ENCODE peak calls at places on chromosomes 3 and 15, in ten cellular contexts. R, U, P, V, L, Q, D, J, N and K are unnamed samples. For H3K4me1, the result is how much of the 10 kb centered on the place peaks cover.

GRCh38 chr3:114221165-114221880 is 16.1 kb downstream of the ZNF80 start:
- DNase-seq in R (no peak), D (peak), P (no peak), J (no peak), V (peak), Q (no peak), U (no peak), N (no peak), L (no peak), K (no peak)

GRCh38 chr3:128547368-128547987 is 54.5 kb upstream of the GATA2 start:
- DNase-seq in D (no peak), V (no peak), L (no peak), N (no peak), R (no peak), P (peak), Q (peak), J (no peak), U (no peak), K (peak)

GRCh38 chr3:129627350-129628168 is 21.1 kb upstream of the PLXND1 start:
- DNase-seq in R (peak), U (peak), L (no peak), D (peak), Q (peak), V (peak), J (peak), N (no peak), P (no peak), K (peak)

GRCh38 chr3:54168451-54168850 is 46.1 kb downstream of the CACNA2D3 start:
- DNase-seq in J (no peak), Q (no peak), P (no peak), D (no peak), U (no peak), N (no peak), R (no peak), V (no peak), L (no peak), K (no peak)

GRCh38 chr3:171838218-171838720 is 4.9 kb upstream of the TMEM212 start:
- DNase-seq in Q (peak), U (peak), V (no peak), D (peak), J (peak), L (no peak), R (no peak), P (no peak), N (peak), K (peak)

GRCh38 chr3:30368978-30369377 is 237.4 kb upstream of the TGFBR2 start:
- DNase-seq in Q (peak), N (no peak), R (no peak), D (no peak), L (no peak), P (no peak), J (no peak), U (no peak), V (no peak), K (no peak)

GRCh38 chr3:59981377-59981776 is 931.6 kb upstream of the CFAP20DC start:
- DNase-seq in L (no peak), R (no peak), D (no peak), J (no peak), V (no peak), Q (no peak), N (no peak), P (no peak), U (no peak), K (no peak)

GRCh38 chr15:91308855-91309254 is 208.8 kb downstream of the SV2B start:
- DNase-seq in U (no peak), R (no peak), L (no peak), N (no peak), D (no peak), Q (no peak), J (no peak), V (no peak), P (no peak), K (no peak)

GRCh38 chr3:170753421-170754344 is 116.3 kb downstream of the RPL22L1 start:
- DNase-seq in Q (peak), J (no peak), R (no peak), V (no peak), P (no peak), D (no peak), L (no peak), N (no peak), U (no peak), K (no peak)

GRCh38 chr15:66107070-66107469 is 146.5 kb downstream of the MEGF11 start:
- DNase-seq in R (no peak), L (peak), Q (no peak), P (no peak), V (no peak), D (no peak), U (no peak), N (no peak), J (no peak), K (no peak)

GRCh38 chr15:72231847-72232461 is 964 bp upstream of the PKM start:
- DNase-seq in L (no peak), R (peak), U (no peak), N (peak), V (peak), D (peak), J (no peak), P (peak), Q (peak), K (no peak)

GRCh38 chr15:40307421-40308165 is at the start of gene PLCB2:
- DNase-seq in R (no peak), V (peak), J (no peak), Q (no peak), N (no peak), P (peak), D (peak), U (no peak), L (no peak), K (no peak)

GRCh38 chr3:188264231-188265213 is 110.6 kb downstream of the LPP start:
- DNase-seq in V (no peak), N (no peak), D (no peak), R (no peak), J (peak), Q (peak), L (no peak), U (peak), P (no peak), K (no peak)

DNA sequence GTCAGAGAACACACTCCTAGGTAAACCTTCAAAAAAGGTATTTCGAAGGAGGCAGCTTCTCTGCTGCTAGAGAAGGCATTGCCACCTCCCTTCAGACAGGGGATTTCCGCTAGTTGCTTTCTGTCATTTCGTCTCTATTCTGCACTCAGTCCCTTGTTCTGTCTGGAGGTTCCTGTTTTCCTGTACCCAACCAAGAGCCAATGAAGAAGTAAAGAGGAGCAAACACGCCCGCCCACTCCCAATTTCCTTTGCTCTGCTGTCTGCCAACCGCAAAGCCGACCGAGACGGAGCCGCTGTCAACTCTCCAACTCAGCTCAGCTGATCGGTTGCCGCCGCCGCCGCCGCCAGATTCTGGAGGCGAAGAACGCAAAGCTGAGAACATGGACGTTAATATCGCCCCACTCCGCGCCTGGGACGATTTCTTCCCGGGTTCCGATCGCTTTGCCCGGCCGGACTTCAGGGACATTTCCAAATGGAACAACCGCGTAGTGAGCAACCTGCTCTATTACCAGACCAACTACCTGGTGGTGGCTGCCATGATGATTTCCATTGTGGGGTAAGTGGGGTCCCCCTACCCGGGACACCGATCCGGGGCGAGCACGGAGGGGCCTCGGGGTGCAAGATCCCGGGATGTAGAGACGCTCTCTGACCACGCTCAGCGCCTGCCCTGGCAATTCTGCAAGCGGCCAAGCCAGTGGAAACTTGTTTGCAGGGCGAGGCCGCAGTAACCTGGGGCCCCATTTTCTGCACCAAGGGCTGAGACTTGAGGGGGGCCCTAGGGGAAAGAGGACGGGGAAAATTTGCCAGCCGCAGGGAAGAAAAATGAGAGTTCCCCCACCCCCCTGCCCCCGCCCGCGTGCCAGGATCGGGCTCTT is at the start of gene ARL6IP5:
- DNase-seq in P (peak), D (peak), U (peak), N (peak), Q (peak), V (peak), L (peak), R (peak), J (peak), K (peak)
- TF ChIP-seq POLR2A in P (peak), D (peak), U (no peak), N (peak), Q (no peak), V (peak), L (no peak), R (peak), J (peak), K (no peak)

GRCh38 chr15:25789206-25789605 is 73.9 kb downstream of the ATP10A start:
- DNase-seq in N (no peak), V (peak), L (no peak), Q (peak), D (no peak), J (peak), P (no peak), R (no peak), U (peak), K (no peak)

GRCh38 chr15:25790003-25790660 is 73.0 kb downstream of the ATP10A start:
- DNase-seq in N (no peak), Q (peak), D (peak), J (peak), R (no peak), V (peak), P (no peak), L (no peak), U (peak), K (peak)

GRCh38 chr15:25787381-25787780 is 75.7 kb downstream of the ATP10A start:
- DNase-seq in L (no peak), U (no peak), R (no peak), D (no peak), Q (peak), J (no peak), P (no peak), N (no peak), V (no peak), K (peak)

GRCh38 chr15:25787855-25788521 is 75.1 kb downstream of the ATP10A start:
- DNase-seq in Q (peak), D (peak), V (peak), R (no peak), N (no peak), U (peak), L (no peak), J (no peak), P (no peak), K (no peak)

DNA sequence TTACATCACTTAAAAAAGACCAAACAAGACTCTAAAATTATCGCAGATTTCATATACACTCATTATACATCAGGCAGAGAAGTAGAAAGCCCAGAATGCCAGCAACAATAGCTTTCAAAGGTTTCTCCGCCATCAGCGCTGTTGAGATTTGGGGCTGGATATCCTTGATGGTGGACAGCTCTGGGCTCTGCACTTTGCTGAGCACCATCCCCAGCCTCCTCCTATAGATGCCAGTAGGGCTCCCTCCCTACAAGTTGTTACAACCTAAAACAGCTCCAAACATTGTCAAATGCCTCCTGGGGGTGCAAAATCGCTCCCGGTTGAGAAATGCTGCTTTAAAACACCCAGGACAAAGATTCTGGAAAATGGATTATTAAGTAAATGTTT is 73.5 kb downstream of the ATP10A start:
- DNase-seq in L (no peak), R (no peak), U (no peak), N (no peak), J (no peak), Q (no peak), V (no peak), D (no peak), P (no peak), K (no peak)
- H3K4me1 ChIP-seq in L (under half), R (under half), U (under half), N (under half), J (under half), Q (under half), V (under half), D (under half), P (under half), K (half or more)

GRCh38 chr3:71726106-71726505 is 904 bp upstream of the EIF4E3 start:
- DNase-seq in L (no peak), P (no peak), N (no peak), R (no peak), U (no peak), Q (no peak), V (peak), D (peak), J (no peak), K (no peak)

GRCh38 chr3:71724584-71725278 is 471 bp downstream of the EIF4E3 start:
- DNase-seq in N (peak), D (peak), R (no peak), J (peak), L (no peak), V (peak), Q (no peak), U (peak), P (no peak), K (no peak)

GRCh38 chr3:71725279-71725991 is at the start of gene EIF4E3:
- DNase-seq in D (peak), P (peak), L (no peak), Q (peak), N (peak), R (no peak), J (peak), U (peak), V (peak), K (no peak)

GRCh38 chr3:71732637-71733036 is 7.4 kb upstream of the EIF4E3 start:
- DNase-seq in L (no peak), N (no peak), Q (no peak), P (no peak), V (no peak), R (no peak), D (no peak), J (no peak), U (no peak), K (no peak)

DNA sequence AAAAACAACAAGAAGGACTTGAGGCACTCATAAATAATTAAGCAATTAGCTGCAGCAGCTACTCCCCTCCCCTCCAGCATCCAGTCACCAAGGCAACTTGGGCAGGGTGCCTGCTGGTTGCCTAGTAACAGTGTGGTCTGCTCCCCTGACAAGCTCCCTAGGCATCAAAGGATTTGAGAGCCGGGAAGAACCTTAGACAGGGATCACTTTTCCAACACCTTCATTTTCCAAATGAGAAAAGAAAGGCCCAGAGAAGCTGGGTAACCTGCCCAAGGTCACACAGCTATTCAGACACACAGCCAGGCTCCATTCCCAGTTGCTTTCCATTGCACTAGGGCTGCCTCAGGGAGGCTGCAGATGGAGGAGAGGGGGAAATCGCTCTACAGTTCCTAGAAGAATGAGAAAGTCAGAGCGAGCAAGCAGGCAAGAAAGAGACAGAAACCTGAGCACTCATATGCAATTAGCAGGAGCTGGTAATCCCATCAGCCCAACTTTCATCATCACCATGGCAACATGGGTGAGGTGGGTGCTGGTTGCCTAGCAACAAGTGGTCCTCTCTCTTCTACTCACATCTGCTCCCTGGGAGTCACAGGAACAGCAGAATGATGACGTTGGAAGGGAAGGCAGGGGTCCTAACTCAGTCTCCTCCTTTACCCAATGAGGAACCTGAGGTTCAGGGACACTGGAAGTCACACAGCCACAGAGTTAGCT is 3.6 kb upstream of the EIF4E3 start:
- DNase-seq in U (no peak), V (no peak), N (no peak), J (no peak), P (peak), L (no peak), R (no peak), Q (no peak), D (no peak), K (no peak)
- H3K27ac ChIP-seq in U (no peak), V (no peak), N (no peak), J (no peak), P (no peak), L (no peak), R (no peak), Q (no peak), D (no peak), K (no peak)

GRCh38 chr15:68210409-68210756 is 5.3 kb upstream of the CALML4 start:
- DNase-seq in L (peak), U (no peak), N (no peak), R (no peak), J (no peak), V (no peak), D (no peak), P (no peak), Q (no peak), K (peak)
- TF ChIP-seq POLR2A in L (no peak), U (no peak), N (no peak), R (no peak), J (no peak), V (no peak), D (no peak), P (no peak), Q (no peak), K (no peak)

DNA sequence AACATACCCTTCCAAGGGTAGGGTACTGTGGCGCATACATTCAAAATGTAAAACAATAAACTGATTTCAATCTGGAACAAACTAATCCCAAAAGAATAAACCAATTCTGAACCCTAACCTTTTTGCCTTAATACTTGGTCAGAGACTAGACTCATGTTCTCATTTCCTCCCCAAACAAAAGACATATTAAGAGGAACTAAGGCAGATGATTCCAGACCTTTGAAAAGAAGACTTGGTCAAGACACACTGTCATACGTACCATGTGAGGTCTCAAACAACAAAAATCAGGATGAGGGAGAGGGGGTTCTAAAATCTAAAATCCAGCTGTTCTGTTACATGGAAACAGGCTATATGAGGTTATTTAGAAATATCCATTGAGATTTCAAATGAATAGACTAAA is 102.0 kb downstream of the RFTN1 start:
- DNase-seq in V (no peak), R (no peak), Q (no peak), J (no peak), P (no peak), U (no peak), N (no peak), L (no peak), D (no peak), K (no peak)
- H3K4me1 ChIP-seq in V (under half), R (under half), Q (under half), J (under half), P (under half), U (under half), N (under half), L (under half), D (under half), K (under half)

GRCh38 chr15:89136084-89136806 is 48.0 kb downstream of the ABHD2 start:
- DNase-seq in U (no peak), V (no peak), P (no peak), L (no peak), N (no peak), D (no peak), J (no peak), Q (no peak), R (no peak), K (no peak)
- H3K27ac ChIP-seq in U (no peak), V (peak), P (no peak), L (peak), N (peak), D (peak), J (peak), Q (no peak), R (peak), K (peak)

DNA sequence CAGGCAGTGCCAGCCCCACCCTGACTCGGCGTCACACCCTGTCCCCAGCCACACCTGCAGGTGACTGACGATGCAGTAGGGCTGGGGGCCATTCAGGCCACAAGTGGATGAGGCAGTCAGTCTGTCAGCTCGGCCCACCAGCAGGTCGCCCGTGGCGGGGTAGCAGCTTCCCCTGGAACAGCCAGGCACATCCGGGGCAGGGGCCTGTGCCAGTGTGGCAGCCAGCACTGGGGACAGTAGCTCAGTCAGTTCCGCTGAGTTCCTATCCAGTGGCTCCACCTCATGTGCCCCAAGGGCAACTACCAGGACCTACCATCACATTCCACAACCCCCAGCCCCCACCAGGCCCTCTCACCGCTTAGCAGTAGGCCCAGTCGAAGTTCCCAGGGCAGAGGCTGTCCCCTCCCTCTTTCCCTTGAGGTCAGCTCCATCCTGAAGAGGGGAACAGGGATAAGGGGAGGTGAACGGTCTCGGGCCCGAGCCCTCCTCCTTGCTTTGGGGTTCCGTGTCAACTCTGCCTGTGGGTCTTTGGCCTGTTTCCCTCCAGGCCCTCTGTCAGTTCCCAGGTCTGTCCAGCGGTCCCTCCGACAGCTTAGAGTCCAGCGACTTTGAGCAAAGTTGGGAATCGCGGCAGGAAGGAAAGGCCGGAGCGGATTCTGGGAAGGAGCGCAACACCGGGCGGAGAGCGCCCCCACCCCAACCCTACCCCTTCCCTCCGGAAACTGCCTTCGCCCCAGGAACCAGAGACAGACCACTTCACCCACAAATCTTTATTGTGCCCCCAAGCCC is at the start of gene LAMB2:
- DNase-seq in P (peak), U (peak), N (peak), Q (peak), R (no peak), J (peak), D (peak), V (peak), L (peak), K (peak)
- TF ChIP-seq POLR2A in P (no peak), U (peak), N (peak), Q (peak), R (peak), J (no peak), D (peak), V (peak), L (no peak), K (peak)

DNA sequence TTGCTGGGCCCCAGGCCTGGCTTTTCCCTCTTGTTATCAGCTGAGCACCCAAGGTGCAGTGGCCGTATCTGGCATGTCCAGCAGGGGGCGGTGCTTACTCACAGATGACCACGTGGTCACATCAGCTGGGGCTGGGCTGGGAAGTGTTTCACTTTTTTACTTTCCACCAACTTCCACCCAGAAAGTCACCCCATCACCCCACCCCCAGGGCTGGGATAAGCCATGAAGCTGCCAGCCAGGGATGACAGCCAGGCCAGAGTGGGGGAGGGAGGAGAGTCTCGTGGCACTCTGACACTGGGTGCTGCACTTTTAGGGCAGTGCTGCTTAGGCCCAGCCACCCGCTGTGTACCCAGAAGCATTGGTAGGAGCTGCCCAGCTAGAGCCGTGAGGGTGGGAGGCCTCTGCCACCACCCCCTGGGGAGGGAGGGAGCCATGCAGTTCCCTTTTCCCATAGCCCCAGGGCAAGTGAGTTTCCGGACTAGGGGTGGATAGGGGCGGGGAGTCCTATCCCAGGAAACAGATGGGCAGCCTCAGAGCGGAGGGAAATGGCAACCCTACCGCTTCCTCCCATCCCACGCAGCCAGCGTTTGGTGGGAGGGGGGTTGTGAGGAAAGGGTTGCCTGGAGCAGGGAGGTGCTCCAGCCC is 6.1 kb downstream of the PPCDC start:
- DNase-seq in L (peak), N (peak), Q (peak), R (peak), J (peak), D (peak), P (peak), V (peak), U (peak), K (peak)
- H3K4me1 ChIP-seq in L (under half), N (under half), Q (under half), R (under half), J (under half), D (under half), P (under half), V (under half), U (under half), K (under half)